ENCODE peak calls at places on chromosomes 12 and 14, in five cellular contexts. One of them, this sample, is unnamed.

GRCh38 chr14:73344304-73344703 is 107.0 kb downstream of the PAPLN start:
- DNase-seq in CD8-positive, alpha-beta memory T cell: no peak
- DNase-seq in naive thymus-derived CD4-positive, alpha-beta T cell: no peak
- DNase-seq in hepatocyte: no peak
- DNase-seq in uterus: no peak
- DNase-seq in this sample: no peak

GRCh38 chr12:124524231-124524925 is 43.0 kb downstream of the NCOR2 start:
- DNase-seq in uterus: no peak
- DNase-seq in hepatocyte: no peak
- DNase-seq in naive thymus-derived CD4-positive, alpha-beta T cell: no peak
- DNase-seq in CD8-positive, alpha-beta memory T cell: no peak
- DNase-seq in this sample: no peak

GRCh38 chr12:32460638-32461037 is 61.3 kb downstream of the FGD4 start:
- DNase-seq in CD8-positive, alpha-beta memory T cell: no peak
- DNase-seq in naive thymus-derived CD4-positive, alpha-beta T cell: no peak
- DNase-seq in uterus: no peak
- DNase-seq in hepatocyte: no peak
- DNase-seq in this sample: no peak

GRCh38 chr12:34294671-34295365 is 272.5 kb downstream of the ALG10 start:
- DNase-seq in CD8-positive, alpha-beta memory T cell: no peak
- DNase-seq in uterus: peak; percentile 5
- DNase-seq in hepatocyte: no peak
- DNase-seq in naive thymus-derived CD4-positive, alpha-beta T cell: no peak
- DNase-seq in this sample: no peak

GRCh38 chr14:74963705-74964271 is 8.4 kb upstream of the PGF start:
- DNase-seq in CD8-positive, alpha-beta memory T cell: no peak
- DNase-seq in hepatocyte: no peak
- DNase-seq in uterus: no peak
- DNase-seq in naive thymus-derived CD4-positive, alpha-beta T cell: no peak
- DNase-seq in this sample: no peak

GRCh38 chr12:65522956-65523857 is 244.7 kb downstream of the MSRB3 start:
- DNase-seq in CD8-positive, alpha-beta memory T cell: no peak
- DNase-seq in uterus: no peak
- DNase-seq in naive thymus-derived CD4-positive, alpha-beta T cell: no peak
- DNase-seq in hepatocyte: no peak
- DNase-seq in this sample: no peak

GRCh38 chr12:71732357-71732712 is 22.3 kb upstream of the RAB21 start:
- DNase-seq in CD8-positive, alpha-beta memory T cell: no peak
- DNase-seq in uterus: no peak
- DNase-seq in hepatocyte: no peak
- DNase-seq in naive thymus-derived CD4-positive, alpha-beta T cell: no peak
- DNase-seq in this sample: no peak

GRCh38 chr14:68544150-68544892 is 248.5 kb downstream of the ZFP36L1 start:
- DNase-seq in naive thymus-derived CD4-positive, alpha-beta T cell: no peak
- DNase-seq in uterus: peak; percentile 97
- DNase-seq in CD8-positive, alpha-beta memory T cell: no peak
- DNase-seq in hepatocyte: no peak
- DNase-seq in this sample: no peak

GRCh38 chr12:27237790-27238771 is 6.0 kb upstream of the STK38L start:
- DNase-seq in naive thymus-derived CD4-positive, alpha-beta T cell: peak; percentile 24
- DNase-seq in uterus: no peak
- DNase-seq in CD8-positive, alpha-beta memory T cell: no peak
- DNase-seq in hepatocyte: no peak
- DNase-seq in this sample: peak; percentile 31

GRCh38 chr14:95286649-95287048 is 33.1 kb downstream of the CLMN start:
- DNase-seq in naive thymus-derived CD4-positive, alpha-beta T cell: no peak
- DNase-seq in uterus: no peak
- DNase-seq in CD8-positive, alpha-beta memory T cell: no peak
- DNase-seq in hepatocyte: no peak
- DNase-seq in this sample: no peak

GRCh38 chr14:26765768-26766550 is 168.1 kb upstream of the NOVA1 start:
- DNase-seq in naive thymus-derived CD4-positive, alpha-beta T cell: no peak
- DNase-seq in hepatocyte: peak; percentile 12
- DNase-seq in CD8-positive, alpha-beta memory T cell: no peak
- DNase-seq in uterus: peak; percentile 50
- DNase-seq in this sample: no peak
- H3K4me3 ChIP-seq in naive thymus-derived CD4-positive, alpha-beta T cell: no peak overlapping the region
- H3K4me3 ChIP-seq in hepatocyte: no peak overlapping the region
- H3K4me3 ChIP-seq in CD8-positive, alpha-beta memory T cell: no peak overlapping the region
- H3K4me3 ChIP-seq in uterus: no peak overlapping the region
- H3K4me3 ChIP-seq in this sample: no peak overlapping the region

GRCh38 chr12:116878567-116879508 is 2.4 kb downstream of the HRK start:
- DNase-seq in hepatocyte: no peak
- DNase-seq in naive thymus-derived CD4-positive, alpha-beta T cell: no peak
- DNase-seq in uterus: no peak
- DNase-seq in CD8-positive, alpha-beta memory T cell: no peak
- DNase-seq in this sample: no peak

GRCh38 chr12:116881325-116881866 is at the start of gene HRK:
- DNase-seq in CD8-positive, alpha-beta memory T cell: no peak
- DNase-seq in uterus: no peak
- DNase-seq in naive thymus-derived CD4-positive, alpha-beta T cell: no peak
- DNase-seq in hepatocyte: no peak
- DNase-seq in this sample: no peak

GRCh38 chr12:116880817-116881324 is 370 bp downstream of the HRK start:
- DNase-seq in CD8-positive, alpha-beta memory T cell: no peak
- DNase-seq in naive thymus-derived CD4-positive, alpha-beta T cell: peak; percentile 8
- DNase-seq in uterus: no peak
- DNase-seq in hepatocyte: peak; percentile 75
- DNase-seq in this sample: no peak

GRCh38 chr12:116879509-116880212 is 1.6 kb downstream of the HRK start:
- DNase-seq in naive thymus-derived CD4-positive, alpha-beta T cell: no peak
- DNase-seq in CD8-positive, alpha-beta memory T cell: no peak
- DNase-seq in uterus: no peak
- DNase-seq in hepatocyte: no peak
- DNase-seq in this sample: no peak

GRCh38 chr12:116880213-116880816 is 926 bp downstream of the HRK start:
- DNase-seq in naive thymus-derived CD4-positive, alpha-beta T cell: no peak
- DNase-seq in CD8-positive, alpha-beta memory T cell: no peak
- DNase-seq in uterus: no peak
- DNase-seq in hepatocyte: no peak
- DNase-seq in this sample: no peak
- H3K4me1 ChIP-seq in naive thymus-derived CD4-positive, alpha-beta T cell: peaks cover 7% of the 10 kb centered on the region
- H3K4me1 ChIP-seq in CD8-positive, alpha-beta memory T cell: peaks cover 29% of the 10 kb centered on the region
- H3K4me1 ChIP-seq in uterus: peaks cover 26% of the 10 kb centered on the region
- H3K4me1 ChIP-seq in hepatocyte: peaks cover 28% of the 10 kb centered on the region
- H3K4me1 ChIP-seq in this sample: peaks cover 27% of the 10 kb centered on the region

GRCh38 chr12:4134833-4135597 is 138.5 kb upstream of the CCND2 start:
- DNase-seq in naive thymus-derived CD4-positive, alpha-beta T cell: no peak
- DNase-seq in hepatocyte: no peak
- DNase-seq in uterus: no peak
- DNase-seq in CD8-positive, alpha-beta memory T cell: no peak
- DNase-seq in this sample: no peak
- H3K27ac ChIP-seq in naive thymus-derived CD4-positive, alpha-beta T cell: no peak overlapping the region
- H3K27ac ChIP-seq in hepatocyte: peak overlapping the region; percentile 54
- H3K27ac ChIP-seq in uterus: no peak overlapping the region
- H3K27ac ChIP-seq in CD8-positive, alpha-beta memory T cell: no peak overlapping the region
- H3K27ac ChIP-seq in this sample: no peak overlapping the region

GRCh38 chr14:61663312-61663974 is 31.9 kb upstream of the HIF1A start:
- DNase-seq in CD8-positive, alpha-beta memory T cell: no peak
- DNase-seq in uterus: no peak
- DNase-seq in hepatocyte: no peak
- DNase-seq in naive thymus-derived CD4-positive, alpha-beta T cell: no peak
- DNase-seq in this sample: no peak
- H3K4me3 ChIP-seq in CD8-positive, alpha-beta memory T cell: peak overlapping the region; percentile 42
- H3K4me3 ChIP-seq in uterus: no peak overlapping the region
- H3K4me3 ChIP-seq in hepatocyte: no peak overlapping the region
- H3K4me3 ChIP-seq in naive thymus-derived CD4-positive, alpha-beta T cell: peak overlapping the region; percentile 1
- H3K4me3 ChIP-seq in this sample: no peak overlapping the region

GRCh38 chr14:76138119-76138757 is 13.5 kb upstream of the GPATCH2L start:
- DNase-seq in hepatocyte: no peak
- DNase-seq in uterus: no peak
- DNase-seq in naive thymus-derived CD4-positive, alpha-beta T cell: no peak
- DNase-seq in CD8-positive, alpha-beta memory T cell: no peak
- DNase-seq in this sample: no peak
- H3K4me1 ChIP-seq in hepatocyte: no peaks in the 10 kb centered on the region
- H3K4me1 ChIP-seq in uterus: peaks cover 4% of the 10 kb centered on the region
- H3K4me1 ChIP-seq in naive thymus-derived CD4-positive, alpha-beta T cell: no peaks in the 10 kb centered on the region
- H3K4me1 ChIP-seq in CD8-positive, alpha-beta memory T cell: no peaks in the 10 kb centered on the region
- H3K4me1 ChIP-seq in this sample: no peaks in the 10 kb centered on the region

GRCh38 chr12:45269407-45269741 is 53.5 kb downstream of the ANO6 start:
- DNase-seq in uterus: no peak
- DNase-seq in naive thymus-derived CD4-positive, alpha-beta T cell: no peak
- DNase-seq in CD8-positive, alpha-beta memory T cell: no peak
- DNase-seq in hepatocyte: no peak
- DNase-seq in this sample: no peak
- H3K27ac ChIP-seq in uterus: peak overlapping the region; percentile 84
- H3K27ac ChIP-seq in naive thymus-derived CD4-positive, alpha-beta T cell: no peak overlapping the region
- H3K27ac ChIP-seq in CD8-positive, alpha-beta memory T cell: no peak overlapping the region
- H3K27ac ChIP-seq in hepatocyte: peak overlapping the region; percentile 64
- H3K27ac ChIP-seq in this sample: no peak overlapping the region

GRCh38 chr12:110689601-110690430 is 901 bp upstream of the HVCN1 start:
- DNase-seq in uterus: peak; percentile 37
- DNase-seq in naive thymus-derived CD4-positive, alpha-beta T cell: peak; percentile 56
- DNase-seq in hepatocyte: peak; percentile 39
- DNase-seq in CD8-positive, alpha-beta memory T cell: peak; percentile 43
- DNase-seq in this sample: peak; percentile 53

GRCh38 chr12:110689002-110689600 is at the start of gene HVCN1:
- DNase-seq in uterus: peak; percentile 56
- DNase-seq in hepatocyte: peak; percentile 56
- DNase-seq in naive thymus-derived CD4-positive, alpha-beta T cell: peak; percentile 27
- DNase-seq in CD8-positive, alpha-beta memory T cell: peak; percentile 38
- DNase-seq in this sample: peak; percentile 11

GRCh38 chr12:110687770-110688169 is 1.1 kb downstream of the HVCN1 start:
- DNase-seq in CD8-positive, alpha-beta memory T cell: no peak
- DNase-seq in naive thymus-derived CD4-positive, alpha-beta T cell: no peak
- DNase-seq in uterus: no peak
- DNase-seq in hepatocyte: no peak
- DNase-seq in this sample: peak; percentile 36

GRCh38 chr12:110686294-110686903 is 2.5 kb downstream of the HVCN1 start:
- DNase-seq in CD8-positive, alpha-beta memory T cell: no peak
- DNase-seq in uterus: no peak
- DNase-seq in hepatocyte: no peak
- DNase-seq in naive thymus-derived CD4-positive, alpha-beta T cell: no peak
- DNase-seq in this sample: no peak

DNA sequence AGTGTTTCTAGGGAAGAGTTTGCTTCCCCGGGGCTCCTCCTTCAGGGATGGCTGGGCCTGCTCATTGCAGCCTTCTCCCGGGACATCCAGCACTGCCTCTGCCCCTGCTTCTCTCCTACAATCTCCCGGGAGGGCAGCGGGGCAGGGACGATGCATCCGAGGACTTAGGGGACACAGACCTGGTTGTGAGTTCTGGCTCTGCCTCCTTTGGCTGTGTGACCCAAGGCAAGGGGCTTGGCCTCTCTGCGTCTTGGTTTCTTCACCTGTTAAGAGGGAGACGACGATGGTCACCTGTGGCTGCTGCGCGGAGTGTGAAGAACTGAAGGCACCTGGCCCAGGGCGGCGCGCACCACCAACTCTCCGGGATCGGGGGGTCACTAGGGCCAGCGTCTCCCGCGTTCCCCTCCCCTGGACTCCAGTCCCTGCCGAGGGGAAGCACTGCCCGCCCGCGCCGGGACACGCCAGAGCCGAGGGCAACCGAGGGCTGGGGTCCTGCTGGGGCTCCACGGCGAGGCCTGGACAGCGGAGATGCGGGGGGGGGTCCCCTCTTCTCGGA is 391 bp downstream of the HVCN1 start:
- DNase-seq in hepatocyte: no peak
- DNase-seq in CD8-positive, alpha-beta memory T cell: no peak
- DNase-seq in naive thymus-derived CD4-positive, alpha-beta T cell: no peak
- DNase-seq in uterus: no peak
- DNase-seq in this sample: no peak
- H3K4me3 ChIP-seq in hepatocyte: peak overlapping the region; percentile 50
- H3K4me3 ChIP-seq in CD8-positive, alpha-beta memory T cell: peak overlapping the region; percentile 40
- H3K4me3 ChIP-seq in naive thymus-derived CD4-positive, alpha-beta T cell: peak overlapping the region; percentile 55
- H3K4me3 ChIP-seq in uterus: peak overlapping the region; percentile 66
- H3K4me3 ChIP-seq in this sample: peak overlapping the region; percentile 70

GRCh38 chr14:91229005-91229382 is 15.5 kb downstream of the GPR68 start:
- DNase-seq in naive thymus-derived CD4-positive, alpha-beta T cell: no peak
- DNase-seq in hepatocyte: no peak
- DNase-seq in uterus: no peak
- DNase-seq in CD8-positive, alpha-beta memory T cell: no peak
- DNase-seq in this sample: no peak

GRCh38 chr14:91227183-91227628 is 17.3 kb downstream of the GPR68 start:
- DNase-seq in hepatocyte: no peak
- DNase-seq in naive thymus-derived CD4-positive, alpha-beta T cell: no peak
- DNase-seq in CD8-positive, alpha-beta memory T cell: no peak
- DNase-seq in uterus: no peak
- DNase-seq in this sample: peak; percentile 70

GRCh38 chr14:91229743-91230200 is 14.7 kb downstream of the GPR68 start:
- DNase-seq in uterus: no peak
- DNase-seq in naive thymus-derived CD4-positive, alpha-beta T cell: peak; percentile 84
- DNase-seq in CD8-positive, alpha-beta memory T cell: peak; percentile 42
- DNase-seq in hepatocyte: no peak
- DNase-seq in this sample: peak; percentile 84

GRCh38 chr14:91230363-91231035 is 14.0 kb downstream of the GPR68 start:
- DNase-seq in CD8-positive, alpha-beta memory T cell: no peak
- DNase-seq in hepatocyte: no peak
- DNase-seq in uterus: no peak
- DNase-seq in naive thymus-derived CD4-positive, alpha-beta T cell: no peak
- DNase-seq in this sample: no peak

DNA sequence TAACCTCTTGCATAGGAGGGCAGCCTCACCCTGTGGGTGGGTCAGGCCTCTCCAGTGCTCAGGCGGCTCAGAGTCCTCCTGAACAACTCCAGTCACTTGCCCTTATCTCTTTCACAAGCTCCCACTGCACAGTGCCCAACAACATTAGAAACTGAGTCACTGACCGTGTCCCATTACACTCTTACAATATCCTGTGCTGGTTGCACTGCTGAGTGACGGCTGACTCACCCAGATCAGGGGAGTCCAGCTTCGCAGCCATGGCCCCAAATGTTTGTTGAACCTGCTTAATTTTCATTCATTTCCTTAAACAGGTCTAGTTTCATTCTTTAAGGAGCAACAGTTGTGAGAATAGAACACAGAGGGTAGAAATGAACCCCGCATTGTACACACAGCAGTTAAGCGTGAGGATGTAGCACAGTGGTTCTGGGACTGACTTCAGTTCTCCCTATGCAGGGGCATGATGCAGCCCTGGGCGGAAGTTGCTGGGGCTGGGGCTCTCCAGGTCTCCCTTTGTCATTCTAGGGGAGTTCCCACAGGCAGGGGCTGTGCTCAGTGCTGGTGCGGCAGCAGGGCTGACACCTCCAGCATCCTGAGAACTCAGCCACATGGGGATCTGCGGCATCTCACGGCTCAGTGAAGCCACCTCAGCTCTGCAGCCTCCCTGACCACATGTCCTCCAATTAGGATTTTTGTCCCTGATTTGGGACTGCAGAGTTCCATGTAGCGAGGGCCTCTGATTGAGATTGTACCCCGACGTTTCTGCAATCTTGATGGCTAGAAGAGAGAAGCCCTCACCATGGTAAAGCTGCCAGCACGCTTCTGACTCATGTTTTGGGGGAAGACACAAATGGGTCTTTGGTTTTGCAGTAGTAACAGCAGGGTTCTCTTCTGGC is 16.1 kb downstream of the GPR68 start:
- DNase-seq in hepatocyte: no peak
- DNase-seq in uterus: no peak
- DNase-seq in CD8-positive, alpha-beta memory T cell: peak; percentile 73
- DNase-seq in naive thymus-derived CD4-positive, alpha-beta T cell: peak; percentile 61
- DNase-seq in this sample: peak; percentile 76
- H3K4me1 ChIP-seq in hepatocyte: no peaks in the 10 kb centered on the region
- H3K4me1 ChIP-seq in uterus: no peaks in the 10 kb centered on the region
- H3K4me1 ChIP-seq in CD8-positive, alpha-beta memory T cell: peaks cover 97% of the 10 kb centered on the region
- H3K4me1 ChIP-seq in naive thymus-derived CD4-positive, alpha-beta T cell: peaks cover 89% of the 10 kb centered on the region
- H3K4me1 ChIP-seq in this sample: peaks cover 98% of the 10 kb centered on the region